ENCODE peak calls at places on chromosome 20, in eight cellular contexts. J is nephron progenitor cell, W is ascending aorta, K is tibial nerve, Q is heart left ventricle, U is neural crest cell, G is pancreas, B is GM12865. T is an unnamed sample.

GRCh38 chr20:37894454-37894853 is 8.5 kb upstream of the VSTM2L start:
- DNase-seq in W (no peak), B (no peak), K (no peak), J (no peak), Q (no peak), U (no peak), G (no peak), T (no peak)

GRCh38 chr20:39661833-39662232 is 699.7 kb downstream of the DHX35 start:
- DNase-seq in W (no peak), G (no peak), Q (no peak), B (no peak), J (no peak), U (no peak), K (no peak), T (no peak)

GRCh38 chr20:17625246-17626051 is 55.6 kb downstream of the DSTN start:
- DNase-seq in B (no peak), U (no peak), G (no peak), K (no peak), Q (no peak), W (no peak), J (no peak), T (peak; percentile 14)

GRCh38 chr20:58888521-58889333 is 36.2 kb downstream of the GNAS start:
- DNase-seq in J (peak; percentile 79), U (peak; percentile 78), W (peak; percentile 89), G (peak; percentile 83), B (peak; percentile 93), Q (peak; percentile 86), K (peak; percentile 69), T (peak; percentile 89)

GRCh38 chr20:38195521-38195920 is 30.5 kb upstream of the TGM2 start:
- DNase-seq in B (no peak), K (no peak), J (no peak), Q (no peak), W (peak; percentile 52), G (no peak), U (no peak), T (no peak)

GRCh38 chr20:63547484-63548480 is at the start of gene SRMS:
- DNase-seq in G (no peak), Q (no peak), K (no peak), W (no peak), U (no peak), J (no peak), B (no peak), T (no peak)

GRCh38 chr20:21103582-21104465 is 2.3 kb downstream of the LINC00237 start:
- DNase-seq in W (no peak), J (no peak), K (no peak), U (no peak), G (no peak), Q (no peak), B (no peak), T (no peak)

GRCh38 chr20:24309596-24309995 is 159.8 kb upstream of the SYNDIG1 start:
- DNase-seq in B (no peak), Q (no peak), K (no peak), W (no peak), U (no peak), G (no peak), J (no peak), T (no peak)

GRCh38 chr20:32621071-32621913 is 36.2 kb upstream of the NOL4L start:
- DNase-seq in U (no peak), Q (no peak), K (no peak), J (no peak), G (no peak), B (no peak), W (no peak), T (no peak)

GRCh38 chr20:18180815-18181214 is 43.2 kb downstream of the KAT14 start:
- DNase-seq in W (no peak), K (no peak), B (no peak), J (no peak), U (no peak), Q (no peak), G (no peak), T (no peak)

GRCh38 chr20:37407573-37408002 is 61.6 kb downstream of the SRC start:
- DNase-seq in B (no peak), Q (peak; percentile 47), U (no peak), J (peak; percentile 41), G (no peak), K (no peak), W (no peak), T (no peak)

GRCh38 chr20:48949304-48950170 is 28.0 kb downstream of the ARFGEF2 start:
- DNase-seq in Q (no peak), J (no peak), W (no peak), G (no peak), B (no peak), K (no peak), U (no peak), T (no peak)

GRCh38 chr20:38724603-38725457 is 544 bp downstream of the SLC32A1 start:
- DNase-seq in J (peak; percentile 41), B (no peak), Q (no peak), W (no peak), G (no peak), K (no peak), U (no peak), T (peak; percentile 48)

GRCh38 chr20:45087115-45087785 is 13.7 kb downstream of the KCNS1 start:
- DNase-seq in G (no peak), K (no peak), J (no peak), W (no peak), Q (no peak), B (no peak), U (no peak), T (no peak)
- TF ChIP-seq CTCF in G (no peak), K (no peak), J (no peak), W (no peak), Q (no peak), B (no peak), U (no peak), T (no peak)

GRCh38 chr20:51924509-51924908 is 122.2 kb upstream of the SALL4 start:
- DNase-seq in G (no peak), W (no peak), J (no peak), U (no peak), K (no peak), Q (no peak), B (no peak), T (no peak)

GRCh38 chr20:51926670-51927305 is 124.5 kb upstream of the SALL4 start:
- DNase-seq in J (no peak), K (no peak), U (no peak), B (no peak), Q (no peak), W (no peak), G (no peak), T (no peak)

GRCh38 chr20:51918561-51918960 is 116.2 kb upstream of the SALL4 start:
- DNase-seq in J (no peak), K (no peak), G (no peak), B (no peak), Q (no peak), U (no peak), W (no peak), T (no peak)

GRCh38 chr20:51928931-51929330 is 126.6 kb upstream of the SALL4 start:
- DNase-seq in B (no peak), G (no peak), K (no peak), W (no peak), U (no peak), Q (no peak), J (no peak), T (no peak)

GRCh38 chr20:51923611-51924010 is 121.3 kb upstream of the SALL4 start:
- DNase-seq in U (no peak), G (no peak), J (no peak), K (no peak), B (no peak), Q (no peak), W (no peak), T (no peak)
- TF ChIP-seq CTCF in U (no peak), G (no peak), J (no peak), K (no peak), B (no peak), Q (no peak), W (no peak), T (no peak)

GRCh38 chr20:45469336-45470261 is at the start of gene WFDC2:
- DNase-seq in K (no peak), J (peak; percentile 68), G (peak; percentile 50), W (no peak), U (no peak), Q (no peak), B (no peak), T (peak; percentile 33)

GRCh38 chr20:45470262-45470931 is 844 bp downstream of the WFDC2 start:
- DNase-seq in B (peak; percentile 23), Q (peak; percentile 31), U (peak; percentile 59), J (peak; percentile 72), W (no peak), K (no peak), G (peak; percentile 46), T (peak; percentile 67)

GRCh38 chr20:45467172-45467571 is 2.4 kb upstream of the WFDC2 start:
- DNase-seq in W (no peak), J (no peak), G (no peak), Q (no peak), U (no peak), K (no peak), B (no peak), T (no peak)

GRCh38 chr20:45467861-45468260 is 1.7 kb upstream of the WFDC2 start:
- DNase-seq in U (no peak), J (no peak), B (no peak), K (no peak), W (no peak), G (no peak), Q (no peak), T (no peak)

GRCh38 chr20:45470939-45471338 is 1.4 kb downstream of the WFDC2 start:
- DNase-seq in Q (no peak), J (no peak), W (no peak), U (no peak), B (no peak), K (no peak), G (no peak), T (no peak)
- TF ChIP-seq CTCF in Q (peak; percentile 20), J (no peak), W (no peak), U (no peak), B (no peak), K (no peak), G (no peak), T (no peak)

GRCh38 chr20:10699941-10700340 is 26.1 kb upstream of the JAG1 start:
- DNase-seq in G (no peak), U (no peak), W (no peak), B (no peak), K (no peak), J (no peak), Q (no peak), T (no peak)

GRCh38 chr20:10701607-10702006 is 27.8 kb upstream of the JAG1 start:
- DNase-seq in Q (no peak), G (no peak), W (no peak), J (no peak), K (no peak), B (no peak), U (no peak), T (no peak)

GRCh38 chr20:10699506-10699905 is 25.7 kb upstream of the JAG1 start:
- DNase-seq in B (no peak), U (no peak), G (no peak), J (no peak), W (no peak), Q (no peak), K (no peak), T (no peak)

GRCh38 chr20:10696650-10697049 is 22.9 kb upstream of the JAG1 start:
- DNase-seq in J (peak; percentile 19), U (peak; percentile 9), Q (no peak), W (no peak), K (no peak), G (peak; percentile 49), B (peak; percentile 62), T (peak; percentile 20)
- TF ChIP-seq CTCF in J (peak; percentile 47), U (peak; percentile 57), Q (peak; percentile 52), W (peak; percentile 18), K (peak; percentile 21), G (peak; percentile 38), B (peak; percentile 72), T (peak; percentile 70)

T was measured in glutamatergic neuron.